ENCODE peak calls at places on chromosomes 11 and 22, in six cellular contexts. C, A, I, M, P and V are unnamed samples.

GRCh38 chr11:20443596-20443995 is 56.1 kb downstream of the PRMT3 start:
- DNase-seq in C (peak), A (peak), I (peak), M (no peak), P (no peak), V (no peak)

GRCh38 chr22:36546092-36546804 is 17.3 kb upstream of the EIF3D start:
- DNase-seq in C (peak), A (peak), I (peak), M (no peak), P (peak), V (no peak)

GRCh38 chr11:8814209-8814922 is 96.6 kb upstream of the AKIP1 start:
- DNase-seq in C (no peak), A (no peak), I (no peak), M (no peak), P (peak), V (no peak)

GRCh38 chr11:9750551-9750950 is 86.7 kb downstream of the SWAP70 start:
- DNase-seq in C (no peak), A (no peak), I (no peak), M (no peak), P (no peak), V (no peak)

GRCh38 chr11:26014456-26015115 is 317.3 kb upstream of the ANO3 start:
- DNase-seq in C (no peak), A (no peak), I (no peak), M (no peak), P (no peak), V (no peak)

GRCh38 chr22:17085277-17086091 is 684 bp downstream of the IL17RA start:
- DNase-seq in C (no peak), A (no peak), I (no peak), M (no peak), P (peak), V (peak)

GRCh38 chr11:46533396-46534110 is 60.3 kb downstream of the AMBRA1 start:
- DNase-seq in C (no peak), A (no peak), I (no peak), M (no peak), P (no peak), V (no peak)

GRCh38 chr11:104763930-104764717 is 134.1 kb downstream of the CASP12 start:
- DNase-seq in C (no peak), A (no peak), I (no peak), M (no peak), P (no peak), V (no peak)

GRCh38 chr11:108319541-108320145 is 96.8 kb downstream of the ATM start:
- DNase-seq in C (peak), A (no peak), I (no peak), M (no peak), P (no peak), V (no peak)

GRCh38 chr11:75733346-75734107 is 15.9 kb downstream of the MOGAT2 start:
- DNase-seq in C (no peak), A (no peak), I (no peak), M (no peak), P (no peak), V (peak)

GRCh38 chr22:27873476-27873875 is 45.6 kb downstream of the PITPNB start:
- DNase-seq in C (no peak), A (no peak), I (no peak), M (no peak), P (no peak), V (no peak)

GRCh38 chr11:83573097-83573496 is 286.9 kb upstream of the CCDC90B start:
- DNase-seq in C (peak), A (no peak), I (no peak), M (no peak), P (no peak), V (no peak)

GRCh38 chr22:44271010-44271500 is 41.7 kb downstream of the SHISAL1 start:
- DNase-seq in C (no peak), A (no peak), I (no peak), M (no peak), P (no peak), V (peak)

GRCh38 chr11:19244084-19244483 is 3.3 kb upstream of the E2F8 start:
- DNase-seq in C (no peak), A (no peak), I (no peak), M (no peak), P (peak), V (no peak)

GRCh38 chr22:36977401-36977861 is 41.8 kb downstream of the TST start:
- DNase-seq in C (peak), A (peak), I (peak), M (peak), P (peak), V (peak)

GRCh38 chr11:73154178-73154577 is 12.1 kb upstream of the FCHSD2 start:
- DNase-seq in C (no peak), A (no peak), I (no peak), M (no peak), P (peak), V (no peak)

GRCh38 chr11:64765291-64765803 is 5.6 kb upstream of the PYGM start:
- DNase-seq in C (no peak), A (no peak), I (no peak), M (no peak), P (no peak), V (peak)

GRCh38 chr11:119316729-119317591 is at the start of gene MCAM:
- DNase-seq in C (peak), A (peak), I (no peak), M (no peak), P (no peak), V (peak)

GRCh38 chr11:70139785-70140410 is 61.8 kb downstream of the ANO1 start:
- DNase-seq in C (no peak), A (no peak), I (no peak), M (no peak), P (no peak), V (no peak)

GRCh38 chr11:68216171-68216938 is 3.3 kb upstream of the KMT5B start:
- DNase-seq in C (no peak), A (no peak), I (no peak), M (no peak), P (peak), V (peak)

GRCh38 chr22:38477515-38477914 is 9.6 kb downstream of the KDELR3 start:
- DNase-seq in C (no peak), A (no peak), I (no peak), M (no peak), P (no peak), V (no peak)

GRCh38 chr11:20790622-20791021 is 121.2 kb downstream of the NELL1 start:
- DNase-seq in C (no peak), A (no peak), I (no peak), M (no peak), P (no peak), V (no peak)

GRCh38 chr11:111452817-111453607 is 59.2 kb downstream of the BTG4 start:
- DNase-seq in C (no peak), A (no peak), I (no peak), M (no peak), P (no peak), V (no peak)

GRCh38 chr11:120134106-120134930 is 3.6 kb downstream of the TRIM29 start:
- DNase-seq in C (no peak), A (no peak), I (no peak), M (no peak), P (peak), V (peak)

GRCh38 chr22:42289671-42290269 is 19.3 kb upstream of the TCF20 start:
- DNase-seq in C (no peak), A (no peak), I (no peak), M (no peak), P (no peak), V (no peak)

GRCh38 chr22:45742866-45743450 is 71.3 kb downstream of the ATXN10 start:
- DNase-seq in C (peak), A (no peak), I (no peak), M (no peak), P (no peak), V (no peak)

GRCh38 chr11:96267490-96268010 is 75.4 kb downstream of the MAML2 start:
- DNase-seq in C (peak), A (no peak), I (no peak), M (no peak), P (no peak), V (no peak)

GRCh38 chr22:32475428-32476010 is 908 bp downstream of the FBXO7 start:
- DNase-seq in C (no peak), A (peak), I (no peak), M (no peak), P (peak), V (peak)

GRCh38 chr22:42962295-42963230 is 52.4 kb downstream of the PACSIN2 start:
- DNase-seq in C (peak), A (no peak), I (no peak), M (no peak), P (peak), V (peak)

GRCh38 chr11:78189851-78190250 is 1.1 kb downstream of the USP35 start:
- DNase-seq in C (no peak), A (no peak), I (no peak), M (no peak), P (no peak), V (no peak)

GRCh38 chr11:20156280-20156875 is 3.9 kb downstream of the DBX1 start:
- DNase-seq in C (no peak), A (no peak), I (no peak), M (no peak), P (peak), V (peak)

GRCh38 chr22:29691636-29692326 is 28.0 kb upstream of the CABP7 start:
- DNase-seq in C (no peak), A (no peak), I (no peak), M (no peak), P (no peak), V (no peak)

GRCh38 chr11:20887137-20887536 is 217.8 kb downstream of the NELL1 start:
- DNase-seq in C (no peak), A (no peak), I (no peak), M (no peak), P (no peak), V (no peak)

GRCh38 chr22:19048531-19048930 is 73.7 kb downstream of the DGCR2 start:
- DNase-seq in C (no peak), A (no peak), I (no peak), M (no peak), P (no peak), V (peak)

GRCh38 chr11:119803726-119804294 is 74.8 kb upstream of the NECTIN1 start:
- DNase-seq in C (no peak), A (no peak), I (no peak), M (no peak), P (no peak), V (no peak)

GRCh38 chr11:109851780-109852390 is 241.3 kb upstream of the ZC3H12C start:
- DNase-seq in C (peak), A (no peak), I (no peak), M (no peak), P (no peak), V (no peak)

DNA sequence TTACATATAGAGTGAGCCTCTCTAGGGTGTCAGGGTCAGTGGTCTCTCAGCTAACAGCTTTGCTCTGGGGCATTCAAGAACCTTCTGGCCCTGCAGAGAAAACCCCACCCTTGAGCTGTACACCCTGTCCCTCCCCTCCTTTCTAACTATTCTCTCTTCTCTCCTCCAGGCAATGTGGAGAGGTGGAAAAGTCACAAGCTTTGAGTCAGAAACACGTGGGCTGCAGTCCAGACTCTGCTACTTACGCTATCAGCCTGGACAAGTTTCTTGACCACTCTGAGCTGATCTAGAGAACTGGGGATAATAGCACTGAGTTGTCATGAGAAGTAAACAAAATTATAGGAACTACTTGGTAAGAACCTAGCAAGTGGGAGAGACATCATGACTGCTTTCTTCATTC is 10.7 kb upstream of the FAM83F start:
- DNase-seq in C (peak), A (no peak), I (no peak), M (no peak), P (no peak), V (no peak)
- H3K4me3 ChIP-seq in C (no peak), A (no peak), I (no peak), M (no peak), P (no peak), V (no peak)

GRCh38 chr11:11207428-11207827 is 145.6 kb downstream of the CSNK2A3 start:
- DNase-seq in C (no peak), A (no peak), I (no peak), M (no peak), P (no peak), V (no peak)
- TF ChIP-seq CTCF in C (no peak), A (no peak), I (no peak), M (no peak), P (no peak), V (no peak)

GRCh38 chr11:4094348-4095291 is at the start of gene RRM1:
- DNase-seq in C (peak), A (peak), I (peak), M (peak), P (peak), V (peak)
- H3K27ac ChIP-seq in C (peak), A (peak), I (peak), M (peak), P (peak), V (peak)

GRCh38 chr11:87897079-87897478 is 278.2 kb downstream of the RAB38 start:
- DNase-seq in C (no peak), A (no peak), I (no peak), M (no peak), P (no peak), V (no peak)
- H3K4me3 ChIP-seq in C (no peak), A (no peak), I (no peak), M (no peak), P (no peak), V (no peak)

DNA sequence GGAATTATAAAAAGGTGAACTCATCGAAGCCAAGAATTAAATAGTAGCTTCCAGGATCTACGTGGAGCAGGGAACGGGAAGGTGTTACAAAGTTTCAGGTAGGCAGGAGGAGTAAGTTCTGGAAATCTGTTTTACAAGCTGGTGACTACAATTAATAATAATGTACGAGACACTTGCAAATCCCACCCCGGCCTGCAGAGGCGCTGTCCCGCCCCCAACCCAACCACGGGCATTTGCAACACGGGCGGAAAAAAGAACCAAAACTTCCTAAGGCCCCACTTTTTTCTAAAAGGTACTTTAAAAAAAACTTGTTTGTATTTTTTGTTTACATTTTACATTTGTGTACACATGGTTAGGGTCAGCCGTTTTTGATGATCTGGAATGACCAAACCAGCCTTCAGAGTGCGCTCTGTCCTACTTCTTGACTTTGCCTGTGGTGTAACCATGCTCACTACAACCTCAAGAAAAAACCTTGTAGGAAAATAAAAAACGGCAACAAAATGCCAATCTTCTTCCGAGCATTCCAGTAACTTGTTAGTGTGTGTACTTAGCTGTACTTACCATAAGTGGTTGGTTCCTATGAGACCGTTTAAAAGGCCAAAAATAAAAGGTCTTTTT is 449.6 kb upstream of the B3GAT1 start:
- DNase-seq in C (no peak), A (no peak), I (no peak), M (no peak), P (no peak), V (no peak)
- TF ChIP-seq CTCF in C (no peak), A (no peak), I (no peak), M (no peak), P (no peak), V (no peak)